ENCODE peak calls at places on chromosomes 2 and 18, in four cellular contexts. U is lung, A is uterus, H is endodermal cell. F is an unnamed sample. For H3K27me3, H3K9me3 and H3K4me1, the result is how much of the 10 kb centered on the place peaks cover.

GRCh38 chr2:162113771-162114168 is 38.3 kb downstream of the GCG start:
- DNase-seq in H (no peak), U (no peak), A (no peak), F (no peak)

GRCh38 chr2:74845991-74846390 is 12.1 kb downstream of the HK2 start:
- DNase-seq in A (no peak), H (no peak), U (no peak), F (no peak)

GRCh38 chr18:10234281-10234680 is 220.2 kb upstream of the APCDD1 start:
- DNase-seq in U (no peak), H (no peak), A (no peak), F (no peak)

GRCh38 chr2:73069041-73069854 is 2.3 kb downstream of the SFXN5 start:
- DNase-seq in A (no peak), U (no peak), H (peak), F (no peak)

GRCh38 chr2:147989809-147990403 is 30.6 kb downstream of the ORC4 start:
- DNase-seq in H (no peak), U (no peak), A (no peak), F (no peak)

GRCh38 chr2:67416136-67416535 is 19.0 kb downstream of the ETAA1 start:
- DNase-seq in A (no peak), H (no peak), U (no peak), F (no peak)

GRCh38 chr2:124489686-124490085 is 464.6 kb downstream of the CNTNAP5 start:
- DNase-seq in A (no peak), H (no peak), U (no peak), F (no peak)

GRCh38 chr2:81858998-81859397 is 1554.4 kb upstream of the LRRTM1 start:
- DNase-seq in H (no peak), A (no peak), U (no peak), F (no peak)

GRCh38 chr2:156602552-156602933 is 166.4 kb downstream of the GPD2 start:
- DNase-seq in U (no peak), A (no peak), H (no peak), F (no peak)

GRCh38 chr18:78796693-78797455 is 182.7 kb upstream of the SALL3 start:
- DNase-seq in H (no peak), U (no peak), A (no peak), F (no peak)

GRCh38 chr18:9992300-9992987 is 78.6 kb downstream of the VAPA start:
- DNase-seq in H (no peak), U (peak), A (peak), F (no peak)

GRCh38 chr2:206218792-206219509 is 55.5 kb upstream of the ZDBF2 start:
- DNase-seq in U (no peak), A (no peak), H (no peak), F (no peak)

GRCh38 chr2:121595012-121595891 is 54.0 kb downstream of the CLASP1 start:
- DNase-seq in U (no peak), H (no peak), A (no peak), F (no peak)

GRCh38 chr2:175004980-175005832 is at the start of gene CHN1:
- DNase-seq in U (peak), A (peak), H (peak), F (peak)

GRCh38 chr2:118881490-118882129 is 34.2 kb upstream of the EN1 start:
- DNase-seq in U (peak), H (peak), A (no peak), F (peak)

GRCh38 chr2:208579678-208580077 is 173.1 kb downstream of the PTH2R start:
- DNase-seq in U (no peak), H (no peak), A (no peak), F (no peak)

GRCh38 chr2:118853647-118854367 is 6.4 kb upstream of the EN1 start:
- DNase-seq in U (no peak), A (no peak), H (peak), F (no peak)

GRCh38 chr2:62966995-62967394 is 83.6 kb upstream of the OTX1 start:
- DNase-seq in U (no peak), H (no peak), A (no peak), F (no peak)

GRCh38 chr2:10389596-10389995 is 58.5 kb downstream of the ODC1 start:
- DNase-seq in A (no peak), H (no peak), U (no peak), F (no peak)

DNA sequence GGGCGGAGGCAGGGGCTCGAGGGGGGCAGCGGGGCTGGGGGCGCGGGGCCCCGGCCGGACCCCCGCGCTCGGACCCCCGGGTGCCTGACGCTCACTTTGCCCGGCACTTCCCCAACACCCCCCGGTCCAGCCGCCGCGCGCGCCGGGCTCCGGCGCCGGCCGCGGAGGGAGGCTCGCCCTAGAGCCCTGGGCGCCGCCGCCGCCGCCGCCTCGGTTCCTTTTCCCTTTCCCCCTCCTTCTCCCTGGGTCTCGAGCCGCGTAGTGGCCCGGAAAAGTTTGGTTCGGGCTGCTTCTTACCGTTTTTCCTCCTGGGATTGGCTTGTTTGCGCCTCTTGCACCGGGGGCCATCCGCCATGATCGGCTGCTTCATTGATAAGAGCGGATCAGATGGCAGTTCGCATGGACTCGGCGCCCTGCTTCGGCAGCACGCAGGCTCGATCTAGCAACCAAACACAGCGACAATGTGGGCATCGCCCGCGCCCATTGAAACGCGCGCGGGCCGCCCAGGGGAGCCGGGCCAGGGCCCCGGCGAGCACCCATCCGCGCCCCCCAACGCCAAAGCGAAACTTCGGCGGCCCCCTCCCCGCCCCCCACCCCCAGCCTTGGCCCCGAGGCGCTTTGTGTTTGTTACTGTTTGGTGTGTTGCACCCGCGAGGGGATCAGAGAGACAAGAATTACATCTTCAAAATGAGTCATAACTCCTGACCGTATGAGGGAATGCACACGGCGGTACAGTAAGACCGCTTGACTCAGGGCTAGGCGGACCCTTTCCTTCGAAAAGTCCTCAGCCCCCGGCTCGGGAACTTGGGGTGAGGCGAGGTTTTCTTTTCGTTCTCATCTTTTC is 2.7 kb downstream of the ZEB2 start:
- DNase-seq in H (peak), U (no peak), A (peak), F (peak)
- H3K27me3 ChIP-seq in H (half or more), U (under half), A (under half), F (half or more)

GRCh38 chr2:112807233-112807807 is 23.0 kb upstream of the IL1A start:
- DNase-seq in H (no peak), A (no peak), U (no peak), F (no peak)

GRCh38 chr2:112800881-112801583 is 16.7 kb upstream of the IL1A start:
- DNase-seq in H (no peak), U (no peak), A (no peak), F (no peak)

GRCh38 chr2:112799291-112799975 is 15.1 kb upstream of the IL1A start:
- DNase-seq in H (no peak), U (no peak), A (no peak), F (no peak)

GRCh38 chr2:112805542-112805941 is 21.2 kb upstream of the IL1A start:
- DNase-seq in U (no peak), H (no peak), A (no peak), F (no peak)

GRCh38 chr2:112803691-112804521 is 19.6 kb upstream of the IL1A start:
- DNase-seq in H (no peak), U (no peak), A (no peak), F (no peak)
- H3K9me3 ChIP-seq in H (under half), U (under half), A (under half), F (under half)

GRCh38 chr2:25639696-25640095 is 33.7 kb downstream of the DTNB start:
- DNase-seq in U (no peak), A (no peak), H (no peak), F (no peak)
- H3K4me1 ChIP-seq in U (under half), A (under half), H (under half), F (under half)

GRCh38 chr2:177730363-177730762 is 337.8 kb downstream of the AGPS start:
- DNase-seq in H (no peak), U (no peak), A (no peak), F (no peak)

GRCh38 chr2:177724398-177725287 is 332.1 kb downstream of the AGPS start:
- DNase-seq in H (peak), U (peak), A (peak), F (no peak)

GRCh38 chr2:177727577-177728351 is 335.2 kb downstream of the AGPS start:
- DNase-seq in U (no peak), H (no peak), A (no peak), F (no peak)

GRCh38 chr2:177728920-177729319 is 336.3 kb downstream of the AGPS start:
- DNase-seq in H (no peak), A (no peak), U (no peak), F (no peak)

GRCh38 chr2:177726853-177727465 is 334.4 kb downstream of the AGPS start:
- DNase-seq in A (no peak), U (no peak), H (no peak), F (no peak)
- H3K27me3 ChIP-seq in A (under half), U (under half), H (under half), F (under half)

F was measured in effector memory CD4-positive, alpha-beta T cell.